ENCODE peak calls at places on chromosomes 4 and X, in ten cellular contexts. R is NCI-H69; U is amygdala; A is stimulated activated CD4-positive, alpha-beta T cell treated with anti-CD3 and anti-CD28 coated beads, Interleukin-2, amount 100 ng/mL, for 48 hours; B is nephron progenitor cell; N is fibroblast of pulmonary artery; M is activated CD4-positive, alpha-beta T cell treated with anti-CD3 and anti-CD28 coated beads, Interleukin-2, amount 10 ng/mL, durations not matched to agents 7 days and 5 days; C is CD8-positive, alpha-beta memory T cell; J is vagina; Y is Caki2. G is an unnamed sample.
A peak's percentile ranks its signal among the peaks of the same experiment; 100 is the strongest.

GRCh38 chr4:189804884-189805283 is 135.8 kb upstream of the FRG1 start:
- DNase-seq in R (no peak), U (no peak), A (no peak), B (no peak), N (no peak), M (no peak), C (no peak), J (no peak), Y (no peak), G (no peak)

GRCh38 chrX:102863735-102864134 is 73.3 kb upstream of the RAB40AL start:
- DNase-seq in R (peak; percentile 59), U (peak; percentile 14), A (peak; percentile 88), B (peak; percentile 86), N (peak; percentile 84), M (peak; percentile 81), C (peak; percentile 81), J (no peak), Y (peak; percentile 59), G (peak; percentile 80)

GRCh38 chr4:158006973-158007372 is 165.9 kb downstream of the GASK1B start:
- DNase-seq in R (no peak), U (no peak), A (no peak), B (no peak), N (peak; percentile 86), M (no peak), C (no peak), J (no peak), Y (no peak), G (no peak)

GRCh38 chrX:27622883-27623282 is 32.7 kb downstream of the DCAF8L2 start:
- DNase-seq in R (no peak), U (no peak), A (no peak), B (no peak), N (no peak), M (no peak), C (no peak), J (no peak), Y (no peak), G (no peak)

GRCh38 chrX:153931151-153931550 is 3.7 kb downstream of the NAA10 start:
- DNase-seq in R (no peak), U (no peak), A (no peak), B (no peak), N (no peak), M (no peak), C (no peak), J (no peak), Y (no peak), G (no peak)

GRCh38 chrX:3743821-3744439 is 30.5 kb upstream of the PRKX start:
- DNase-seq in R (no peak), U (no peak), A (peak; percentile 25), B (no peak), N (no peak), M (peak; percentile 46), C (peak; percentile 57), J (no peak), Y (no peak), G (no peak)

GRCh38 chr4:53601251-53601764 is 10.0 kb upstream of the LNX1 start:
- DNase-seq in R (peak; percentile 96), U (no peak), A (no peak), B (peak; percentile 14), N (peak; percentile 28), M (no peak), C (no peak), J (no peak), Y (no peak), G (peak; percentile 13)

GRCh38 chr4:150578745-150579470 is 3.0 kb upstream of the MAB21L2 start:
- DNase-seq in R (no peak), U (no peak), A (no peak), B (peak; percentile 38), N (peak; percentile 23), M (no peak), C (no peak), J (no peak), Y (no peak), G (no peak)

GRCh38 chrX:2741386-2741785 is 10.5 kb upstream of the XG start:
- DNase-seq in R (no peak), U (no peak), A (no peak), B (no peak), N (no peak), M (no peak), C (no peak), J (no peak), Y (no peak), G (no peak)

GRCh38 chr4:26086621-26087068 is 172.6 kb downstream of the SMIM20 start:
- DNase-seq in R (no peak), U (no peak), A (no peak), B (no peak), N (no peak), M (no peak), C (no peak), J (no peak), Y (no peak), G (no peak)

GRCh38 chr4:52103314-52103713 is 52.2 kb downstream of the SPATA18 start:
- DNase-seq in R (peak; percentile 68), U (no peak), A (no peak), B (no peak), N (peak; percentile 38), M (no peak), C (no peak), J (no peak), Y (peak; percentile 31), G (no peak)

GRCh38 chrX:63128509-63128908 is 222.6 kb downstream of the SPIN4 start:
- DNase-seq in R (no peak), U (no peak), A (peak; percentile 11), B (peak; percentile 1), N (peak; percentile 4), M (peak; percentile 5), C (no peak), J (no peak), Y (no peak), G (no peak)

GRCh38 chrX:11532291-11533075 is 133.2 kb downstream of the ARHGAP6 start:
- DNase-seq in R (no peak), U (no peak), A (no peak), B (peak; percentile 4), N (no peak), M (no peak), C (no peak), J (no peak), Y (no peak), G (no peak)

GRCh38 chr4:147461161-147461560 is 19.7 kb upstream of the EDNRA start:
- DNase-seq in R (no peak), U (no peak), A (no peak), B (no peak), N (no peak), M (no peak), C (no peak), J (no peak), Y (no peak), G (no peak)

GRCh38 chr4:98377626-98378025 is 116.4 kb downstream of the RAP1GDS1 start:
- DNase-seq in R (no peak), U (no peak), A (no peak), B (no peak), N (peak; percentile 36), M (no peak), C (no peak), J (no peak), Y (no peak), G (no peak)